ENCODE peak calls at places on chromosome 16, in five cellular contexts. One of them, this sample, is unnamed.

GRCh38 chr16:8851761-8852403 is 16.9 kb downstream of the CARHSP1 start:
- DNase-seq in mammary epithelial cell: no peak
- DNase-seq in kidney epithelial cell: no peak
- DNase-seq in right lobe of liver: no peak
- DNase-seq in HepG2: no peak
- DNase-seq in this sample: no peak

GRCh38 chr16:54873081-54873480 is 57.6 kb upstream of the IRX5 start:
- DNase-seq in mammary epithelial cell: peak; percentile 66
- DNase-seq in kidney epithelial cell: no peak
- DNase-seq in right lobe of liver: no peak
- DNase-seq in HepG2: no peak
- DNase-seq in this sample: no peak

GRCh38 chr16:3264137-3265036 is 8.0 kb upstream of the MEFV start:
- DNase-seq in mammary epithelial cell: peak; percentile 98
- DNase-seq in kidney epithelial cell: peak; percentile 85
- DNase-seq in right lobe of liver: peak; percentile 98
- DNase-seq in HepG2: peak; percentile 97
- DNase-seq in this sample: peak; percentile 99

GRCh38 chr16:259226-259625 is 16.5 kb downstream of the RGS11 start:
- DNase-seq in mammary epithelial cell: no peak
- DNase-seq in kidney epithelial cell: no peak
- DNase-seq in right lobe of liver: no peak
- DNase-seq in HepG2: no peak
- DNase-seq in this sample: no peak

GRCh38 chr16:66900721-66901441 is 17.8 kb downstream of the CDH16 start:
- DNase-seq in mammary epithelial cell: no peak
- DNase-seq in kidney epithelial cell: no peak
- DNase-seq in right lobe of liver: peak; percentile 42
- DNase-seq in HepG2: no peak
- DNase-seq in this sample: no peak

GRCh38 chr16:81521141-81521626 is 76.6 kb downstream of the CMIP start:
- DNase-seq in mammary epithelial cell: no peak
- DNase-seq in kidney epithelial cell: no peak
- DNase-seq in right lobe of liver: peak; percentile 51
- DNase-seq in HepG2: no peak
- DNase-seq in this sample: no peak

GRCh38 chr16:21162661-21163151 is 4.2 kb downstream of the LDAF1 start:
- DNase-seq in mammary epithelial cell: no peak
- DNase-seq in kidney epithelial cell: peak; percentile 19
- DNase-seq in right lobe of liver: no peak
- DNase-seq in HepG2: no peak
- DNase-seq in this sample: no peak

GRCh38 chr16:55543470-55543869 is 23.0 kb upstream of the CAPNS2 start:
- DNase-seq in mammary epithelial cell: no peak
- DNase-seq in kidney epithelial cell: no peak
- DNase-seq in right lobe of liver: no peak
- DNase-seq in HepG2: peak; percentile 35
- DNase-seq in this sample: no peak

GRCh38 chr16:887846-888245 is 82.9 kb downstream of the LMF1 start:
- DNase-seq in mammary epithelial cell: no peak
- DNase-seq in kidney epithelial cell: no peak
- DNase-seq in right lobe of liver: peak; percentile 51
- DNase-seq in HepG2: no peak
- DNase-seq in this sample: no peak

GRCh38 chr16:77677129-77677528 is 45.2 kb upstream of the NUDT7 start:
- DNase-seq in mammary epithelial cell: peak; percentile 11
- DNase-seq in kidney epithelial cell: no peak
- DNase-seq in right lobe of liver: no peak
- DNase-seq in HepG2: no peak
- DNase-seq in this sample: no peak

GRCh38 chr16:58042001-58042885 is 16.7 kb downstream of the MMP15 start:
- DNase-seq in mammary epithelial cell: no peak
- DNase-seq in kidney epithelial cell: no peak
- DNase-seq in right lobe of liver: no peak
- DNase-seq in HepG2: no peak
- DNase-seq in this sample: peak; percentile 58
- H3K36me3 ChIP-seq in mammary epithelial cell: no peaks in the 10 kb centered on the region
- H3K36me3 ChIP-seq in kidney epithelial cell: no peaks in the 10 kb centered on the region
- H3K36me3 ChIP-seq in right lobe of liver: no peaks in the 10 kb centered on the region
- H3K36me3 ChIP-seq in HepG2: peaks cover 69% of the 10 kb centered on the region
- H3K36me3 ChIP-seq in this sample: no peaks in the 10 kb centered on the region

GRCh38 chr16:29824589-29825144 is 4.4 kb downstream of the MVP start:
- DNase-seq in mammary epithelial cell: peak; percentile 48
- DNase-seq in kidney epithelial cell: peak; percentile 51
- DNase-seq in right lobe of liver: no peak
- DNase-seq in HepG2: no peak
- DNase-seq in this sample: no peak
- H3K4me3 ChIP-seq in mammary epithelial cell: no peak overlapping the region
- H3K4me3 ChIP-seq in kidney epithelial cell: no peak overlapping the region
- H3K4me3 ChIP-seq in right lobe of liver: no peak overlapping the region
- H3K4me3 ChIP-seq in HepG2: no peak overlapping the region
- H3K4me3 ChIP-seq in this sample: no peak overlapping the region

GRCh38 chr16:30820952-30821421 is 34.0 kb upstream of the ZNF629 start:
- DNase-seq in mammary epithelial cell: no peak
- DNase-seq in kidney epithelial cell: no peak
- DNase-seq in right lobe of liver: no peak
- DNase-seq in HepG2: no peak
- DNase-seq in this sample: no peak

GRCh38 chr16:30816769-30817168 is 29.8 kb upstream of the ZNF629 start:
- DNase-seq in mammary epithelial cell: no peak
- DNase-seq in kidney epithelial cell: no peak
- DNase-seq in right lobe of liver: no peak
- DNase-seq in HepG2: no peak
- DNase-seq in this sample: no peak

DNA sequence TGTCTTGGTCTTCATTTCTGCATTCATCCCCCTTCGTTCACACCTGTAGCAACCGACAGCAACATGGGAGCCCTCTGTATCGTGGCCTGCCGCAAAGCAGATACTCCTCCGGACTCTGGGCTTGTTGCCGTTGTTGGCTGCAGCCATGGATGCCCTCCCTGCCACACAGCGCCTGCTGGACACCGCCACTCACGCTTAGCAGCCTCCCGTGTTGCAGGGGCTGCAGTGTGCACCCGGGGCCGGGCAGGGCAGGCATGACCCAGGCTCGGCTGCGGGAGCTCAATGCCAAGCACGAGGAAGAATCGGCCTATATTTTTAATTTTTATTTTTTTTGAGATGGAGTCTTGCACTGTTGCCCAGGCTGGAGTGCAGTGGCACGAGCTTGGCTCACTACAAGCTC is 34.9 kb upstream of the ZNF629 start:
- DNase-seq in mammary epithelial cell: no peak
- DNase-seq in kidney epithelial cell: no peak
- DNase-seq in right lobe of liver: no peak
- DNase-seq in HepG2: no peak
- DNase-seq in this sample: no peak
- TF ChIP-seq CTCF in mammary epithelial cell: no peak
- TF ChIP-seq CTCF in kidney epithelial cell: no peak
- TF ChIP-seq CTCF in right lobe of liver: no peak
- TF ChIP-seq CTCF in HepG2: no peak
- TF ChIP-seq CTCF in this sample: no peak

DNA sequence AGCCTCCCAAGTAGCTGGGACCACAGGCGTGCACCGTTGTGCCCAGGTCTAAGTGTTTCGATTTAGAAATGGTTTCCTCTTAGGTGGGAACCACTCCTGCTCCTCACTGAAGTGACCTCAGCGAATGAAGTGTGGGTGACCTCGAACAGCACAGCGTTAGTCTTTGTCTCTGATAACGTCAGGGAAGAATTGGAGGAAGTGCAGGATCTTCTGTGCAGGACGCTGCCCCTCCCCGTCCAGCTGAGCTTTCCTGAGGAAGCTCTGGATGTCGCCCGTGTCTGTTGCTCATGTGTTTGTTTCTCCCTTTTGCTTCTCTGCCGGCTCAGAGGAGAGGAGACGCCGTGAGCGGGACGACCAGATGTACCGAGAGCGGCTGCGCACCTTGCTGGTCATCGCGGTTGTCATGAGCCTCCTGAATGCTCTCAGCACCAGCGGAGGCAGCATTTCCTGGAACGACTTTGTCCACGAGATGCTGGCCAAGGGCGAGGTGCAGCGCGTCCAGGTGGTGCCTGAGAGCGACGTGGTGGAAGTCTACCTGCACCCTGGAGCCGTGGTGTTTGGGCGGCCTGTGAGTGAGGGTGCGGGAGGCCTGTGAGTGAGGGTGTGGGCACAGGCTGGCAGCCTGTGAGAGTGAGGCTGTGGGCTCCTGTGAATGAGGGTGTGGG is 15.6 kb downstream of the SPG7 start:
- DNase-seq in mammary epithelial cell: no peak
- DNase-seq in kidney epithelial cell: no peak
- DNase-seq in right lobe of liver: no peak
- DNase-seq in HepG2: no peak
- DNase-seq in this sample: no peak
- H3K36me3 ChIP-seq in mammary epithelial cell: peaks cover 31% of the 10 kb centered on the region
- H3K36me3 ChIP-seq in kidney epithelial cell: peaks cover 3% of the 10 kb centered on the region
- H3K36me3 ChIP-seq in right lobe of liver: no peaks in the 10 kb centered on the region
- H3K36me3 ChIP-seq in HepG2: peaks cover 87% of the 10 kb centered on the region
- H3K36me3 ChIP-seq in this sample: peaks cover 79% of the 10 kb centered on the region

GRCh38 chr16:85124636-85125346 is 12.5 kb upstream of the CIBAR2 start:
- DNase-seq in mammary epithelial cell: no peak
- DNase-seq in kidney epithelial cell: no peak
- DNase-seq in right lobe of liver: no peak
- DNase-seq in HepG2: no peak
- DNase-seq in this sample: no peak

GRCh38 chr16:85125570-85126382 is 13.5 kb upstream of the CIBAR2 start:
- DNase-seq in mammary epithelial cell: no peak
- DNase-seq in kidney epithelial cell: no peak
- DNase-seq in right lobe of liver: no peak
- DNase-seq in HepG2: no peak
- DNase-seq in this sample: no peak

GRCh38 chr16:85126731-85127662 is 14.7 kb upstream of the CIBAR2 start:
- DNase-seq in mammary epithelial cell: peak; percentile 40
- DNase-seq in kidney epithelial cell: peak; percentile 70
- DNase-seq in right lobe of liver: no peak
- DNase-seq in HepG2: no peak
- DNase-seq in this sample: no peak

GRCh38 chr16:85126383-85126730 is 14.1 kb upstream of the CIBAR2 start:
- DNase-seq in mammary epithelial cell: no peak
- DNase-seq in kidney epithelial cell: no peak
- DNase-seq in right lobe of liver: no peak
- DNase-seq in HepG2: no peak
- DNase-seq in this sample: no peak

DNA sequence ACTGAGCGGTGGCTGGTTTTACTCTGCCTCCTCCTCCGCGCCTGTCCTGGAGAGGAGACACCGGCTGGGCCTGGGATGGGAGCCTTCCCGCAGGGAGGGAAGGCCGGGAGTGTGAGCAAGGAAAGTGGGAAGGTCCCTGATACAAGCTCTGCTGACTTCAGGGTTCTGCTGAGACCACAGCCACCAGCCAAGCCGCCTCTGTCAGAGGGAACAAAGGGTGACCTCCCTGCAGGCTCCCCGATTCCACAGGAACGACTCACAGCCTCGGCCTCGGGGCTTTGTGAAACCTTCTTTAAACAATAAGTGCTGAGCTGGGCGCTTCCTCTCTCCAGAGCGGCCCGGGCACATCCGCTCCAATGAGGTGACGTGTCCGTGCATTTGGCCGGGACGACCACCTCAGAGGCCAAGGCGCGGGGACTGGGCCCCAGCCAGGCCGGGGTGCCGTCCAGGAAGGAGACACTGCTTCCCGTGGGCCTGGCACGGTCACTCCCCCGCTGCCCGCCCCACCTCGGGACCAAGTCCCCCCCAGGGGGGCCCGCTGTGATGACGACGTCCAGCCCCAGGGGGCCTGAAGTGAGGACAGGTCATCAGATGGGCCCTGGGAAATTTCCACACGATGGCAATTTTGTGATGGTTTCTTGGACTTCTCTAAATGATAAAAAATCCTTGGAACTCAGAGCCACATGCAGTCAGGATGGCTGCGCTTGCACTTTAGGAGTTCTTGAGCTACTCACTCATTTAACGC is 11.8 kb upstream of the CIBAR2 start:
- DNase-seq in mammary epithelial cell: peak; percentile 71
- DNase-seq in kidney epithelial cell: no peak
- DNase-seq in right lobe of liver: no peak
- DNase-seq in HepG2: no peak
- DNase-seq in this sample: no peak
- H3K4me3 ChIP-seq in mammary epithelial cell: no peak overlapping the region
- H3K4me3 ChIP-seq in kidney epithelial cell: no peak overlapping the region
- H3K4me3 ChIP-seq in right lobe of liver: no peak overlapping the region
- H3K4me3 ChIP-seq in HepG2: no peak overlapping the region
- H3K4me3 ChIP-seq in this sample: no peak overlapping the region

DNA sequence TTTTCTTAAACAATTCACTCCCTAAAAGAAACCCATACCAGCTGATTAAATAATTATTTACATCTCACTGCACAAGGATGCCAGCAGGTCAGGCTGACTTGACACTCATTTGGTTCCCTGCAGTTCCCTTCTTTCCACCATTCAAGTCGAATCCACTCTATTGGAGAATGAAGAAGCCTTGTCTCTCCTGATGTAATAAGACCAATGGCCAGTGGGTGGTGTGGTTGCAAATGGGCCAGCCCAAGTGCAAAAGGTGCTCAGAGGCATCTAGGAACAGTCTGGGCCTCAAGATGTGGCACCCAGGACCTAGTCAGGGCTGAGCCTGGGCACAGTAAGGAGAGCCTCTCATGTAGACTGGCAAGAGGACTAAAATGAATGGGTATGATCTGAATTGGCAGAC is 9.3 kb downstream of the C16orf78 start:
- DNase-seq in mammary epithelial cell: no peak
- DNase-seq in kidney epithelial cell: no peak
- DNase-seq in right lobe of liver: no peak
- DNase-seq in HepG2: peak; percentile 13
- DNase-seq in this sample: no peak
- TF ChIP-seq CTCF in mammary epithelial cell: no peak
- TF ChIP-seq CTCF in kidney epithelial cell: no peak
- TF ChIP-seq CTCF in right lobe of liver: peak; percentile 19
- TF ChIP-seq CTCF in HepG2: peak; percentile 39
- TF ChIP-seq CTCF in this sample: no peak

This sample was measured in RWPE2.